ENCODE peak calls at places on chromosome 2, in eight cellular contexts. Z, F, P, B, J, N, Y and C are unnamed samples.

GRCh38 chr2:105773568-105773967 is 28.9 kb downstream of the NCK2 start:
- DNase-seq in N (no peak), J (no peak), B (no peak), P (no peak), Y (no peak), Z (no peak), F (no peak), C (no peak)

GRCh38 chr2:128196026-128196822 is 105.2 kb downstream of the UGGT1 start:
- DNase-seq in Z (no peak), P (no peak), F (no peak), N (no peak), J (no peak), Y (no peak), B (peak), C (no peak)

GRCh38 chr2:120066708-120067547 is 54.1 kb downstream of the EPB41L5 start:
- DNase-seq in B (peak), J (no peak), Z (no peak), N (no peak), Y (no peak), P (no peak), F (no peak), C (no peak)

GRCh38 chr2:182891611-182892010 is 25.2 kb upstream of the FRZB start:
- DNase-seq in B (no peak), N (no peak), F (no peak), Y (no peak), P (no peak), Z (no peak), J (no peak), C (no peak)

GRCh38 chr2:204072443-204073324 is 136.1 kb downstream of the ICOS start:
- DNase-seq in B (peak), F (peak), J (peak), P (no peak), Y (peak), Z (peak), N (no peak), C (no peak)

GRCh38 chr2:1581965-1582625 is 162.2 kb downstream of the PXDN start:
- DNase-seq in B (no peak), N (no peak), J (no peak), P (no peak), F (no peak), Z (no peak), Y (no peak), C (no peak)

GRCh38 chr2:152950125-152950524 is 231.7 kb downstream of the ARL6IP6 start:
- DNase-seq in Y (no peak), B (no peak), J (no peak), N (no peak), Z (no peak), P (no peak), F (no peak), C (no peak)

GRCh38 chr2:194176134-194176533 is 1480.9 kb upstream of the SLC39A10 start:
- DNase-seq in N (no peak), B (no peak), J (no peak), P (no peak), Z (no peak), Y (no peak), F (no peak), C (no peak)

GRCh38 chr2:181607629-181608627 is 49.0 kb downstream of the CERKL start:
- DNase-seq in Z (no peak), Y (no peak), N (no peak), J (no peak), F (peak), P (no peak), B (no peak), C (no peak)

GRCh38 chr2:206442854-206443734 is at the start of gene ADAM23:
- DNase-seq in P (no peak), B (no peak), N (no peak), J (peak), Z (peak), Y (peak), F (no peak), C (peak)

GRCh38 chr2:219459460-219460311 is 25.0 kb downstream of the SPEG start:
- DNase-seq in J (peak), F (no peak), B (peak), N (no peak), Y (peak), P (no peak), Z (peak), C (peak)

GRCh38 chr2:217279571-217279970 is 419.7 kb upstream of the TNP1 start:
- DNase-seq in F (no peak), B (no peak), Y (no peak), J (no peak), N (no peak), Z (no peak), P (peak), C (no peak)

GRCh38 chr2:152134488-152135280 is 35.8 kb upstream of the CACNB4 start:
- DNase-seq in Z (peak), Y (peak), P (no peak), F (no peak), N (no peak), J (no peak), B (peak), C (no peak)

GRCh38 chr2:118982039-118982438 is 40.0 kb downstream of the MARCO start:
- DNase-seq in Z (no peak), F (no peak), P (no peak), J (no peak), B (no peak), N (no peak), Y (no peak), C (no peak)

GRCh38 chr2:226030369-226031077 is 631.0 kb downstream of the NYAP2 start:
- DNase-seq in B (peak), J (no peak), Y (no peak), N (no peak), Z (no peak), F (peak), P (no peak), C (no peak)

GRCh38 chr2:182732736-182733135 is 16.7 kb downstream of the DNAJC10 start:
- DNase-seq in Z (no peak), P (no peak), Y (no peak), B (no peak), J (no peak), F (no peak), N (no peak), C (no peak)

GRCh38 chr2:127545189-127545588 is 9.7 kb downstream of the MYO7B start:
- DNase-seq in J (no peak), P (no peak), F (no peak), B (no peak), Z (no peak), N (no peak), Y (no peak), C (no peak)

GRCh38 chr2:10889741-10890215 is 22.0 kb upstream of the KCNF1 start:
- DNase-seq in J (no peak), B (no peak), Z (no peak), P (no peak), N (no peak), F (no peak), Y (no peak), C (no peak)

GRCh38 chr2:45922577-45922988 is 271.1 kb downstream of the PRKCE start:
- DNase-seq in Y (no peak), J (no peak), Z (peak), F (no peak), P (no peak), B (no peak), N (no peak), C (no peak)

GRCh38 chr2:242085941-242086621 is 216.6 kb downstream of the RTP5 start:
- DNase-seq in P (peak), B (peak), N (no peak), J (no peak), Y (peak), Z (no peak), F (no peak), C (no peak)
- TF ChIP-seq POLR2A in P (no peak), B (peak), N (no peak), J (no peak), Y (no peak), Z (no peak), F (no peak), C (peak)

GRCh38 chr2:9142551-9143263 is 63.9 kb upstream of the ASAP2 start:
- DNase-seq in N (peak), B (peak), Z (peak), P (peak), J (peak), F (peak), Y (peak), C (peak)
- TF ChIP-seq POLR2A in N (no peak), B (no peak), Z (no peak), P (no peak), J (no peak), F (no peak), Y (no peak), C (no peak)

DNA sequence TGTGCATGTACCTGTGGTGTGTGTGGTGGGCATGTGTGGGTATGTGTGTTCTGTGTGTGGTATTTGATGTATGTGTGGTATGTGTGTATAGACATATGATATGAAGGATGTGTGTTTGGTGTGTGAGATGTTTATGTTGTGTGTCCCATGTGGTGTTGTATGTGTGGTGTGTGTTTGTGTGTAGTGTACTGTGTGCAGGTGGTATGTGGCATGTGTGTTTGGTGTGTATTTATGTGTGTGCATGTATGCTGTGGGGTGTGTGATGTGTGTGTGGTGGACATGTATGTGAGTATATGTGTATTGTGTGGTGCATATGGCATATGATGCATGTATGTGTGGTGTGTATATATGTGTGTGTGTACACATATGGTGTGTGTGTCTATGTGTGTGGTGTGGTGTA is 718.8 kb upstream of the SOX11 start:
- DNase-seq in J (no peak), N (no peak), P (no peak), B (no peak), F (no peak), Y (no peak), Z (no peak), C (no peak)
- TF ChIP-seq POLR2A in J (no peak), N (no peak), P (no peak), B (no peak), F (no peak), Y (no peak), Z (no peak), C (no peak)

DNA sequence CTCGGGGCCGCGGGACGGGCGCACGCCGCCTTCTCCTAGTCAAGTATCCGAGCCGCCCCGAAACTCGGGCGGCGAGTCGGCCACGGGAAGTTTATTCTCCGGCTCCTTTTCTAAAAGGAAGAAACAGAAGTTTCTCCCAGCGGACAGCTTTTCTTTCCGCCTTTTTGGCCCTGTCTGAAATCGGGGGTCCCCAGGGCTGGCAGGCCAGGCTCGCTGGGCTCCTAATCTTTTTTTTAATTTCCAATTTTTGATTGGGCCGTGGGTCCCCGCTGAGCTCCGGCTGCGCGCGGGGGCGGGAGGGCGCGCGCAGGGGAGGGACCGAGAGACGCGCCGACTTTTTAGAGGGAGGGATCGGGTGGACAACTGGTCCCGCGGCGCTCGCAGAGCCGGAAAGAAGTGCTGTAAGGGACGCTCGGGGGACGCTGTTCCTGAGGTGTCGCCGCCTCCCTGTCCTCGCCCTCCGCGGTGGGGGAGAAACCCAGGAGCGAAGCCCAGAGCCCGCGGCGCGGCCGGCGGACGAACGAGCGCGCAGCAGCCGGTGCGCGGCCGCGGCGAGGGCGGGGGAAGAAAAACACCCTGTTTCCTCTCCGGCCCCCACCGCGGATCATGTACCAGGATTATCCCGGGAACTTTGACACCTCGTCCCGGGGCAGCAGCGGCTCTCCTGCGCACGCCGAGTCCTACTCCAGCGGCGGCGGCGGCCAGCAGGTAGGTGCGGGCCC is 618 bp downstream of the FOSL2 start:
- DNase-seq in Y (peak), F (no peak), J (peak), Z (peak), N (peak), B (no peak), P (no peak), C (peak)
- TF ChIP-seq POLR2A in Y (no peak), F (no peak), J (no peak), Z (no peak), N (peak), B (no peak), P (peak), C (no peak)